ENCODE peak calls at places on chromosomes 3 and 15, in nine cellular contexts. O is GM23248; E is tibial nerve; Y is left ventricle myocardium inferior; K is Peyer's patch; H is sigmoid colon; L is CD4-positive, CD25-positive, alpha-beta regulatory T cell; B is neural progenitor cell; D is CD8-positive, alpha-beta T cell. T is an unnamed sample.
A peak's percentile ranks its signal among the peaks of the same experiment; 100 is the strongest.

GRCh38 chr15:67097893-67098740 is 32.7 kb downstream of the SMAD3 start:
- DNase-seq in O (peak; percentile 88), E (peak; percentile 75), Y (peak; percentile 41), K (no peak), H (peak; percentile 80), L (no peak), B (no peak), D (no peak), T (no peak)

GRCh38 chr3:177721864-177722370 is 524.6 kb upstream of the TBL1XR1 start:
- DNase-seq in O (no peak), E (no peak), Y (no peak), K (no peak), H (no peak), L (no peak), B (no peak), D (no peak), T (no peak)

GRCh38 chr3:114624676-114625181 is 330.9 kb downstream of the TIGIT start:
- DNase-seq in O (peak; percentile 98), E (peak; percentile 95), Y (peak; percentile 92), K (peak; percentile 57), H (peak; percentile 98), L (no peak), B (no peak), D (no peak), T (peak; percentile 83)

GRCh38 chr3:38834110-38834509 is 18.1 kb upstream of the SCN10A start:
- DNase-seq in O (peak; percentile 92), E (peak; percentile 9), Y (peak; percentile 60), K (no peak), H (peak; percentile 67), L (no peak), B (peak; percentile 58), D (peak; percentile 60), T (peak; percentile 80)

GRCh38 chr3:35194666-35195065 is 444.7 kb upstream of the ARPP21 start:
- DNase-seq in O (no peak), E (no peak), Y (no peak), K (no peak), H (no peak), L (no peak), B (no peak), D (no peak), T (no peak)

GRCh38 chr3:58434990-58435389 is 1.4 kb upstream of the PDHB start:
- DNase-seq in O (peak; percentile 76), E (peak; percentile 11), Y (no peak), K (no peak), H (no peak), L (no peak), B (peak; percentile 85), D (no peak), T (no peak)

GRCh38 chr15:58401991-58402649 is 29.7 kb upstream of the LIPC start:
- DNase-seq in O (no peak), E (no peak), Y (no peak), K (no peak), H (no peak), L (no peak), B (no peak), D (no peak), T (no peak)

GRCh38 chr3:111292117-111292516 is 220.5 kb downstream of the NECTIN3 start:
- DNase-seq in O (no peak), E (no peak), Y (no peak), K (no peak), H (no peak), L (no peak), B (no peak), D (no peak), T (no peak)

GRCh38 chr3:34683851-34684250 is 885.4 kb downstream of the PDCD6IP start:
- DNase-seq in O (peak; percentile 68), E (peak; percentile 65), Y (peak; percentile 61), K (peak; percentile 71), H (no peak), L (no peak), B (peak; percentile 79), D (no peak), T (no peak)

GRCh38 chr3:9043063-9043462 is 79.8 kb upstream of the RAD18 start:
- DNase-seq in O (no peak), E (no peak), Y (no peak), K (no peak), H (no peak), L (no peak), B (no peak), D (no peak), T (no peak)

GRCh38 chr3:9045399-9045798 is 82.1 kb upstream of the RAD18 start:
- DNase-seq in O (no peak), E (no peak), Y (no peak), K (no peak), H (no peak), L (no peak), B (no peak), D (no peak), T (no peak)

DNA sequence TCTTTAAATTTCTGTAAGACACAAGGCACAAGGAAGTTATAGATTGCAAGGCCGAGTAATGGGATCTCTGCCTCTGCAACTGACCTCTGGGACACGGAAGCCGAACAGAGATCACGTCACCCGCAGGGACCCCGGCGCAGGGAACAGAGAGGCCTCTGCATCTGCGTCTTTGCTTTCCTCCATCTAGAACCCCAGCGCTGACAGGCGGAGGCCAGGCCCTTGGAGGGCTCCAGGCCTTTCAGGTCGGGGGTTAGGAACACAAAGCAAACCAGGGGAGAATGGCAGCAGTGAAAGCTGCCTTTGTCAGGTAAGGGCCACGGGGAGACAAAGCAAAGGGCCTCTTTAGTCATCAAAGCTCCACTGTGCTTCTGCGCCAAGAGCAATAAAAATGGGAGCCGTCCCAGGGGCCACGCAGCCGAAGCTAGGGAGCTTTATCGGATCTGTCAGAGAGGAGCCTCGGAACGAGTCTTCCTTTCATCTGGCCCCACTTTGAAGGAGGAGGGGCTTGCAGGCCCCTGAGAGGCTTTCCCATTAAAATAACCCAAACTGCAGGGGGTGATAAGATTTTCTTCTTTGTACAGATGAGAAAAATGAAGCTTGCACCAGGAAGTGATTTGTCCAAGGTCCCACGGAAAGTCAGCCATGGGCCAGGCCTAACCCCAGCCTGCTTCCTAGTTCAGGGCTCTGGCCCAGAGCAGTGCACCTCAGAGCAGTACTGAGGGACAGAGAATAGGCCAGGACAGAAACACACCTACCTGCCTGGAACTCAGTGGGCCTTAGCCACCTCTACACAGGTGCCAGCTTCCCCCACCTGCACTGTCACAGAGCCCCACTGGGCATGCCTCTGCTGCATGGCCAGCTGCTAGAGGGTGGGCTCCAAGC is 84.4 kb upstream of the RAD18 start:
- DNase-seq in O (no peak), E (no peak), Y (no peak), K (no peak), H (no peak), L (no peak), B (peak; percentile 15), D (no peak), T (no peak)
- H3K27ac ChIP-seq in O (no peak overlapping the region), E (no peak overlapping the region), Y (no peak overlapping the region), K (no peak overlapping the region), H (no peak overlapping the region), L (no peak overlapping the region), B (no peak overlapping the region), D (no peak overlapping the region), T (no peak overlapping the region)

GRCh38 chr15:64686130-64686735 is 89.2 kb downstream of the RBPMS2 start:
- DNase-seq in O (peak; percentile 76), E (peak; percentile 80), Y (no peak), K (no peak), H (no peak), L (no peak), B (peak; percentile 73), D (no peak), T (peak; percentile 55)

GRCh38 chr15:64683378-64683777 is 92.0 kb downstream of the RBPMS2 start:
- DNase-seq in O (no peak), E (no peak), Y (no peak), K (no peak), H (no peak), L (no peak), B (no peak), D (no peak), T (peak; percentile 34)

GRCh38 chr15:64687167-64688085 is 88.0 kb downstream of the RBPMS2 start:
- DNase-seq in O (no peak), E (no peak), Y (no peak), K (no peak), H (no peak), L (no peak), B (no peak), D (no peak), T (peak; percentile 40)

GRCh38 chr15:64688179-64688578 is 87.2 kb downstream of the RBPMS2 start:
- DNase-seq in O (no peak), E (no peak), Y (no peak), K (no peak), H (no peak), L (no peak), B (no peak), D (no peak), T (peak; percentile 28)

GRCh38 chr15:64685230-64685886 is 90.0 kb downstream of the RBPMS2 start:
- DNase-seq in O (no peak), E (no peak), Y (no peak), K (no peak), H (no peak), L (no peak), B (no peak), D (no peak), T (peak; percentile 34)
- H3K36me3 ChIP-seq in O (peaks cover 40% of the 10 kb centered on the region), E (peaks cover 90% of the 10 kb centered on the region), Y (peaks cover 91% of the 10 kb centered on the region), K (peaks cover 82% of the 10 kb centered on the region), H (peaks cover 28% of the 10 kb centered on the region), L (peaks cover 79% of the 10 kb centered on the region), B (peaks cover 12% of the 10 kb centered on the region), D (peaks cover 61% of the 10 kb centered on the region), T (peaks cover 87% of the 10 kb centered on the region)

GRCh38 chr3:184005981-184006507 is 11.6 kb downstream of the ABCC5 start:
- DNase-seq in O (peak; percentile 14), E (peak; percentile 38), Y (peak; percentile 55), K (peak; percentile 89), H (peak; percentile 68), L (no peak), B (no peak), D (no peak), T (peak; percentile 82)
- H3K27ac ChIP-seq in O (no peak overlapping the region), E (peak overlapping the region; percentile 63), Y (peak overlapping the region; percentile 69), K (peak overlapping the region; percentile 57), H (no peak overlapping the region), L (no peak overlapping the region), B (peak overlapping the region; percentile 42), D (no peak overlapping the region), T (no peak overlapping the region)

GRCh38 chr15:72117448-72117697 is 577 bp downstream of the MYO9A start:
- DNase-seq in O (peak; percentile 95), E (peak; percentile 58), Y (peak; percentile 83), K (no peak), H (peak; percentile 92), L (peak; percentile 65), B (peak; percentile 90), D (no peak), T (no peak)

GRCh38 chr15:72117698-72118399 is at the start of gene MYO9A:
- DNase-seq in O (peak; percentile 99), E (peak; percentile 97), Y (peak; percentile 98), K (peak; percentile 99), H (peak; percentile 98), L (peak; percentile 96), B (peak; percentile 99), D (peak; percentile 99), T (peak; percentile 99)

GRCh38 chr15:72113347-72114031 is 4.5 kb downstream of the MYO9A start:
- DNase-seq in O (peak; percentile 49), E (no peak), Y (no peak), K (no peak), H (no peak), L (no peak), B (no peak), D (no peak), T (no peak)

GRCh38 chr15:72118400-72118978 is at the start of gene SENP8:
- DNase-seq in O (peak; percentile 87), E (no peak), Y (no peak), K (no peak), H (no peak), L (no peak), B (no peak), D (no peak), T (no peak)

GRCh38 chr15:72116680-72117447 is 1.1 kb downstream of the MYO9A start:
- DNase-seq in O (peak; percentile 59), E (peak; percentile 34), Y (peak; percentile 18), K (no peak), H (peak; percentile 75), L (no peak), B (peak; percentile 63), D (peak; percentile 58), T (no peak)
- H3K36me3 ChIP-seq in O (no peaks in the 10 kb centered on the region), E (no peaks in the 10 kb centered on the region), Y (no peaks in the 10 kb centered on the region), K (no peaks in the 10 kb centered on the region), H (no peaks in the 10 kb centered on the region), L (no peaks in the 10 kb centered on the region), B (no peaks in the 10 kb centered on the region), D (no peaks in the 10 kb centered on the region), T (no peaks in the 10 kb centered on the region)